ENCODE peak calls at places on chromosomes 5 and 9, in seven cellular contexts. C, F, V, Y, E, S and U are unnamed samples. For H3K36me3, the result is how much of the 10 kb centered on the place peaks cover.

GRCh38 chr9:61673247-61673646 is 483.4 kb downstream of the SPATA31A7 start:
- DNase-seq in V (no peak), C (no peak), F (no peak), E (no peak), Y (no peak), S (peak), U (no peak)

GRCh38 chr5:95615164-95615467 is 4.8 kb upstream of the GPR150 start:
- DNase-seq in E (no peak), F (no peak), Y (no peak), C (peak), S (no peak), V (no peak), U (no peak)

GRCh38 chr5:38370341-38371100 is 112.2 kb downstream of the EGFLAM start:
- DNase-seq in Y (no peak), F (no peak), V (no peak), C (no peak), E (no peak), S (no peak), U (peak)

GRCh38 chr5:28954074-28954473 is 1915.7 kb upstream of the CDH9 start:
- DNase-seq in S (no peak), C (no peak), F (no peak), V (no peak), E (no peak), Y (no peak), U (no peak)

GRCh38 chr9:79001012-79001411 is 570.8 kb upstream of the TLE4 start:
- DNase-seq in C (no peak), S (no peak), Y (no peak), E (no peak), V (no peak), F (no peak), U (no peak)

GRCh38 chr5:59186623-59187022 is 603.7 kb downstream of the RAB3C start:
- DNase-seq in V (no peak), E (no peak), F (no peak), Y (no peak), S (no peak), C (no peak), U (peak)

GRCh38 chr5:39661026-39661779 is 236.4 kb upstream of the DAB2 start:
- DNase-seq in C (no peak), S (no peak), V (no peak), Y (no peak), E (no peak), F (no peak), U (no peak)

GRCh38 chr5:147479949-147480348 is 29.9 kb downstream of the DPYSL3 start:
- DNase-seq in F (no peak), S (no peak), E (no peak), V (no peak), Y (no peak), C (no peak), U (no peak)

GRCh38 chr5:135750506-135750905 is 84.0 kb upstream of the SLC25A48 start:
- DNase-seq in F (no peak), S (no peak), Y (no peak), V (no peak), E (no peak), C (no peak), U (no peak)

GRCh38 chr9:97388721-97389238 is 23.1 kb upstream of the TDRD7 start:
- DNase-seq in E (no peak), Y (no peak), F (no peak), C (peak), V (no peak), S (no peak), U (no peak)

GRCh38 chr9:130949188-130950038 is 10.4 kb upstream of the FIBCD1 start:
- DNase-seq in Y (no peak), S (no peak), E (no peak), C (no peak), V (no peak), F (no peak), U (no peak)

GRCh38 chr5:132190161-132190817 is 37.4 kb downstream of the P4HA2 start:
- DNase-seq in E (peak), S (no peak), Y (peak), V (no peak), C (no peak), F (peak), U (no peak)

GRCh38 chr9:134209731-134210311 is 45.5 kb upstream of the RNU6ATAC start:
- DNase-seq in F (no peak), E (no peak), S (peak), C (no peak), Y (no peak), V (no peak), U (no peak)

GRCh38 chr9:89969881-89970639 is 365.2 kb downstream of the GADD45G start:
- DNase-seq in V (no peak), Y (no peak), C (no peak), E (no peak), F (no peak), S (no peak), U (no peak)
- TF ChIP-seq POLR2A in V (no peak), Y (no peak), C (no peak), E (no peak), F (no peak), S (no peak), U (no peak)

DNA sequence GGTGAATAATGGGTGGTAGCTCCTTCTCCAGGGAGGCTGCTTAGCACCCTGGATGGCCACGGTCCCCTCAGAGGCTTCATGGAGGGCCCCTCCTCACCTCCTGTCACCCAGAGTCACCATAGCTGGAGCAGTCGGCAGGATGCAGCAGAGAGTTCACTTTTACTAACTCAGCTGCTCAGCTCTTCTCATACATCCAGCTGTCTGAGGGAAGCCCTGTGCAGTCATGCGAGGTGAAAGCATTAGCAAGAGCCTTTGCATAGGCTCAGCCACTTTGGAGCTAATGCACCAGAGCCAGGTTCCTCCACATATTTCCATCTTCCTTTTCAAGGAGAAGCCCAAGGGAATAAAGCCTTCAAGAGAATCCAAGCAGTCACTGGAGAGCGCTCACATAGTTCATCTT is 499.2 kb downstream of the BNC2 start:
- DNase-seq in S (no peak), E (no peak), V (no peak), Y (no peak), C (no peak), F (no peak), U (no peak)
- TF ChIP-seq CTCF in S (no peak), E (no peak), V (no peak), Y (no peak), C (no peak), F (no peak), U (no peak)

GRCh38 chr5:138820695-138821094 is 54.4 kb downstream of the LRRTM2 start:
- DNase-seq in F (no peak), V (no peak), Y (no peak), C (no peak), S (no peak), E (no peak), U (no peak)

GRCh38 chr5:138819065-138819464 is 56.1 kb downstream of the LRRTM2 start:
- DNase-seq in S (no peak), E (no peak), F (no peak), V (no peak), C (no peak), Y (no peak), U (no peak)

DNA sequence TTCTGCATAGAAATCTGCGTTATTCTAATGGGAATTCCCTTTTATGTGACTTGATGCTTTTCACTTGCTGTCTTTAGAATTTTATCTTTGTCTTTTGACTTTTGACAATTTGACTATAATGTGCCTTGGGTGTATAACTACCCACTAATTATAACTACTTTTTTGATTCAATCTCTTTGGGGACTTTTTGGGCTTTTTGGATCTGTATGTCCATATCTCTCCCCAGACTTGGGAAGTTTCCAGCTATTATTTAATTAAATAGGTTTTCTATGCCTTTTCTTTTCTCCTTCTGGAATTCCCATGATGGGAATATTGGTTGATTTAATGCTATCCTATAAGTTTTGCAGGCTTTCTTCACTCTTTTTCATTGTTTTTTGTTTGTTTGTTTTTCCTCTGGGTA is 57.9 kb downstream of the LRRTM2 start:
- DNase-seq in S (no peak), V (no peak), C (no peak), E (no peak), Y (no peak), F (no peak), U (no peak)
- H3K36me3 ChIP-seq in S (under half), V (under half), C (under half), E (half or more), Y (under half), F (under half), U (under half)

GRCh38 chr5:124868661-124869060 is 122.2 kb upstream of the ZNF608 start:
- DNase-seq in S (no peak), Y (no peak), C (no peak), E (no peak), F (no peak), V (no peak), U (no peak)
- TF ChIP-seq POLR2A in S (no peak), Y (no peak), C (no peak), E (no peak), F (no peak), V (no peak), U (no peak)

GRCh38 chr5:93787598-93787997 is 46.2 kb upstream of the POU5F2 start:
- DNase-seq in S (no peak), E (no peak), F (no peak), Y (no peak), C (no peak), V (no peak), U (no peak)

GRCh38 chr5:93791520-93791972 is 50.1 kb upstream of the POU5F2 start:
- DNase-seq in S (no peak), C (no peak), E (no peak), V (no peak), F (no peak), Y (no peak), U (no peak)

GRCh38 chr5:93790401-93790800 is 49.0 kb upstream of the POU5F2 start:
- DNase-seq in Y (no peak), F (no peak), C (no peak), E (no peak), V (no peak), S (no peak), U (no peak)

GRCh38 chr5:93793159-93793781 is 51.9 kb upstream of the POU5F2 start:
- DNase-seq in V (no peak), Y (no peak), C (no peak), F (no peak), E (no peak), S (no peak), U (no peak)

DNA sequence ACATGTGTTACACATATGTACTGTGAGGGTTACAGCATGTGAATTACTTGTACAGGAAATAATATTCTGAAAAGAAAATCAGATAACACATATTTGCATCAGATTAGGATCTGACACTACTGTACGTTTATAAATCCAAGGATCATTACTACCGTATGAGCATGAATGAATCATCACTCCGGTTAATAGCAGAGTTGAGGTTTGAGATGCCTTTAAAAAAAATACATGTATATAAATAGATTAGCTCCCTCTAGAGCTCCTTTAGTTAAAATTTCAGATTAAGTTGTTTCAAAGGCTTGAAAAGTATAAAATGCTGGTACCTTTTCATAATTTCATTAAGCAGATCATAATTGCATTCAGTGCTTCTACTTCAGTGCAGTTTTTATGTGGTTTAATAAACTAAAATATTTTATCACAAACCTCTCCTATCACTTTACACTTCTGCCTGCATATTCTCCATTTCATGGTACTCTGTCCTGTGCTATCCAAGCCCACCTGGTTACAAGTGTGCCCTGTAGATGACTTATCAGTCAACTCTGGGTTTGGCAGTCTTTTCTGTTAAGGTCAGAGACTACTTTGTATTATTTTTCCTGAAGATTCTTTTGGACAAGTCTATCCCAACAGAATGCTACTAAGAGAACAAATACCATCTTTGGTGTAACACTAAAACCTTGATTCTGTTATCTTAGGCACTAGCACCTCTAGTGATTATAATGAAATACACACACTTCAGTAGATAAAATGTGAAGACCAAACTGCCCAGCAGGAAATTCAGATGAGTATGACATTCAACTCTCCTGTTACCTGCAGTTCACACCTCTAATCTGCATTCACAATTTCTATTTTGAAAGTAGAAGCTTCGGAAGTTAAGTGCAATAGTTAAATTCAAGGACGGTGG is 48.0 kb upstream of the POU5F2 start:
- DNase-seq in E (no peak), Y (no peak), C (no peak), S (no peak), V (no peak), F (no peak), U (no peak)
- TF ChIP-seq CTCF in E (no peak), Y (no peak), C (no peak), S (no peak), V (no peak), F (peak), U (no peak)

DNA sequence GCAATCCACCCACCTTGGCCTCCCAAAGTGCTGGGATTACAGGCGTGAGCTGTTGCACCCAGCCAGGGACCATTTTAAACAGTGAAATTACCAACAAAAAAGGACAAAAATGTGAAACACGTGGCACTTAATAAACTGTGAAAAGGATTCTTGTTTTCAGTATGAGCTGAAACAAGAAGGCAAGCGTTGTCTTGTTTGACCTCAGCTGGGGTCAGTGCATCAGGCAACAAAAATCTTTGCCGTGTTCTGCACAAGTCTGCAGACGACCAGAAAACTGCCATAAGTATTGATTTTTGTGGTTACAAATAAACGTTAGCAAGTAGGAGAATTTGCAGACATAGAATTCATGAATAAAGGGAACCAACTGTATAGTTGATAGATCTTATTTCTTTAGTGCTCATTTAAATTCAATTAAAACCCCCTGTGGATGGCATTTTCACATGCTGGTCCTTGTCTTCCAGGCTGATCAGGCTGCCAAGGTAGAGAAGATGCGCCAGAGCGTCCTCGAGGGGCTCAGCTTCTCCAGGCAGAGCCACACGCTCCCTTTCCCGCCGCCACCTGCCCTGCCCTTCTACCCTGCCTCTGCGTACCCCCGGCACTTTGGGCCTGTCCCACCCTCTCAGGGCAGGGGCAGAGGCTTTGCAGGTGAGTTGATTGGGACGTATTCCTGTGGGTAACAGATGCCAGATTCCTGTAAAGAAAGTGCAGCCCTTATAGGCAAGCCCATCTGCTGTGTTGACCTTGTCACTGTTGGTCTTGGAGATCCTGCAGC is 18.8 kb upstream of the PHF2 start:
- DNase-seq in F (no peak), S (no peak), E (no peak), V (no peak), Y (no peak), C (no peak), U (no peak)
- H3K36me3 ChIP-seq in F (half or more), S (under half), E (half or more), V (under half), Y (under half), C (under half), U (half or more)

GRCh38 chr5:180291943-180292831 is at the start of gene MAPK9:
- DNase-seq in C (no peak), S (peak), F (peak), E (peak), V (peak), Y (peak), U (peak)

GRCh38 chr5:180291234-180291940 is 496 bp downstream of the MAPK9 start:
- DNase-seq in V (peak), Y (peak), E (no peak), S (no peak), C (no peak), F (no peak), U (no peak)

GRCh38 chr5:180289433-180289832 is 2.5 kb downstream of the MAPK9 start:
- DNase-seq in Y (peak), V (no peak), E (no peak), F (no peak), S (no peak), C (no peak), U (no peak)

GRCh38 chr5:180289966-180290365 is 1.9 kb downstream of the MAPK9 start:
- DNase-seq in E (no peak), S (no peak), C (no peak), F (no peak), V (no peak), Y (peak), U (no peak)

DNA sequence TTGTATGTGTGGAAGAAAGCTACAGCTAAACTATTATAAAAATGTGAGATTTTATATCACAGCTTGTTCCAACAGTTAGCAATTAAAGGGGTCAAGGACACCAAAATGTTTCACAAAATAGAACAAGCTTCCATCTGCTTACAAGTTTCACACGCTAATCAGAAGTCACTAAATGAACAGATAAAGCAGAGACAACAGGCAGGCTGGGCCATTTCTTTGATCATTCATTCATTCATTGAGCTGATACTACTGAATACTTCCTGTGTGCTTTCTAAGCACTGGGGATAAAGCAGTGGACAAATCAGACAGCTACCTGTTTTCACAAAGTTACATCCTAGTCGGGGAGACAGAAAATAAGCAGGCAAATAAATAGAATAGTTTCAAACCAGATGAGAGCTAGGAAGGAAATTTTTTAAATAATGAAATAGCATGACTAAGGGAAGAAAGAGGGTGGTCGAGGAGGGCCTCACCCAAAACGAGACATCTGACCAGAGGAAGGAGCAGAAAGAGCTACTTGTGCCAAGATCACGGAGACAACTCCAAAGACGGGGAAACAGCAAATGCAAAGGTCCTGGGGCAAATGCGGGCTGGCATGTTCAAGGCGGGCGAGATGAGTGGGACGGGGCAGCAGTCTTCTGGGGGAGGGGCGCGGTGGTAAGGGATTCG is 1.2 kb downstream of the MAPK9 start:
- DNase-seq in C (no peak), S (no peak), E (no peak), V (no peak), F (no peak), Y (no peak), U (no peak)
- TF ChIP-seq POLR2A in C (no peak), S (no peak), E (no peak), V (no peak), F (no peak), Y (no peak), U (no peak)

DNA sequence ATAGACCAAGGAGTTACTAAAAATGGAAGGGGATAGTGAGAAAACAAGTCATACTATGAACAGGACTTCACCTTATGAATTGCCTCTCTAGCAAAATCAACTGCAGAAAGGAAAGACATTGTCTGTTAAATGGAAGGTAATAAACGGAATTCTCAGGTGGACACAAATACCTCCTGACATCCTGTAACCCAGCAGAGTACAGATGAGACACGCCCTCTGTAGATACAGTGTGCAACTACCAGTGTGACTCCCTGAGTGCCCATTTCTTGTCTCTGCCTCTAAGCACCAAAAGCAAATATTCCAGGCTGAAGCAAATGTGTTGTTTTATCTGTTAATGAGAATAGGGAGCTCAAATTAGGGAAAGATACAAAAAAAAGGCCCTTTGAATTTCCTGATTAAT is 12.2 kb upstream of the PLPP1 start:
- DNase-seq in E (no peak), V (no peak), Y (peak), C (no peak), F (no peak), S (no peak), U (no peak)
- TF ChIP-seq CTCF in E (no peak), V (no peak), Y (peak), C (peak), F (peak), S (no peak), U (no peak)

GRCh38 chr5:138935466-138935865 is 60.3 kb upstream of the LRRTM2 start:
- DNase-seq in Y (no peak), F (no peak), S (no peak), E (no peak), V (no peak), C (no peak), U (no peak)

GRCh38 chr5:138936225-138936967 is 61.3 kb upstream of the LRRTM2 start:
- DNase-seq in V (no peak), F (no peak), E (no peak), Y (no peak), S (no peak), C (no peak), U (no peak)

GRCh38 chr5:138936968-138937345 is 61.8 kb upstream of the LRRTM2 start:
- DNase-seq in Y (no peak), S (no peak), C (no peak), F (no peak), V (no peak), E (no peak), U (no peak)

GRCh38 chr5:138933522-138934290 is 58.6 kb upstream of the LRRTM2 start:
- DNase-seq in Y (no peak), C (no peak), F (no peak), V (no peak), S (no peak), E (no peak), U (no peak)

GRCh38 chr5:138934971-138935370 is 59.8 kb upstream of the LRRTM2 start:
- DNase-seq in E (no peak), V (no peak), F (no peak), Y (no peak), S (no peak), C (no peak), U (no peak)
- H3K36me3 ChIP-seq in E (half or more), V (under half), F (under half), Y (under half), S (half or more), C (under half), U (under half)